ENCODE peak calls at places on chromosomes 11 and 22, in six cellular contexts. One of them, this sample, is unnamed.

GRCh38 chr11:105673089-105673488 is 63.2 kb downstream of the GRIA4 start:
- DNase-seq in ovary: no peak
- DNase-seq in HCT116: no peak
- DNase-seq in A549: peak
- DNase-seq in uterus: no peak
- DNase-seq in breast epithelium: no peak
- DNase-seq in this sample: no peak

GRCh38 chr11:47950396-47950795 is 30.0 kb upstream of the PTPRJ start:
- DNase-seq in ovary: no peak
- DNase-seq in HCT116: no peak
- DNase-seq in A549: no peak
- DNase-seq in uterus: no peak
- DNase-seq in breast epithelium: no peak
- DNase-seq in this sample: peak

GRCh38 chr11:103659138-103659734 is 377.2 kb upstream of the DDI1 start:
- DNase-seq in ovary: no peak
- DNase-seq in HCT116: peak
- DNase-seq in A549: peak
- DNase-seq in uterus: no peak
- DNase-seq in breast epithelium: no peak
- DNase-seq in this sample: no peak

GRCh38 chr11:1436468-1437030 is 46.8 kb downstream of the BRSK2 start:
- DNase-seq in ovary: no peak
- DNase-seq in HCT116: no peak
- DNase-seq in A549: no peak
- DNase-seq in uterus: no peak
- DNase-seq in breast epithelium: no peak
- DNase-seq in this sample: no peak

GRCh38 chr11:8093931-8094575 is 13.0 kb downstream of the TUB start:
- DNase-seq in ovary: no peak
- DNase-seq in HCT116: no peak
- DNase-seq in A549: no peak
- DNase-seq in uterus: no peak
- DNase-seq in breast epithelium: no peak
- DNase-seq in this sample: peak

GRCh38 chr11:118046964-118047700 is 29.7 kb upstream of the TMPRSS4 start:
- DNase-seq in ovary: no peak
- DNase-seq in HCT116: no peak
- DNase-seq in A549: no peak
- DNase-seq in uterus: no peak
- DNase-seq in breast epithelium: no peak
- DNase-seq in this sample: no peak

GRCh38 chr11:119901657-119902577 is 172.9 kb upstream of the NECTIN1 start:
- DNase-seq in ovary: no peak
- DNase-seq in HCT116: no peak
- DNase-seq in A549: no peak
- DNase-seq in uterus: no peak
- DNase-seq in breast epithelium: no peak
- DNase-seq in this sample: peak

GRCh38 chr11:92775277-92775676 is 194.2 kb upstream of the MTNR1B start:
- DNase-seq in ovary: no peak
- DNase-seq in HCT116: no peak
- DNase-seq in A549: no peak
- DNase-seq in uterus: no peak
- DNase-seq in breast epithelium: no peak
- DNase-seq in this sample: no peak

GRCh38 chr11:134398644-134399292 is 13.3 kb downstream of the B3GAT1 start:
- DNase-seq in ovary: no peak
- DNase-seq in HCT116: no peak
- DNase-seq in A549: no peak
- DNase-seq in uterus: no peak
- DNase-seq in breast epithelium: no peak
- DNase-seq in this sample: no peak

GRCh38 chr22:27125539-27125938 is 468.2 kb downstream of the MIAT start:
- DNase-seq in ovary: no peak
- DNase-seq in HCT116: no peak
- DNase-seq in A549: no peak
- DNase-seq in uterus: no peak
- DNase-seq in breast epithelium: no peak
- DNase-seq in this sample: no peak

GRCh38 chr11:126166413-126166812 is 45.0 kb downstream of the RPUSD4 start:
- DNase-seq in ovary: no peak
- DNase-seq in HCT116: no peak
- DNase-seq in A549: no peak
- DNase-seq in uterus: no peak
- DNase-seq in breast epithelium: no peak
- DNase-seq in this sample: peak

GRCh38 chr11:126163074-126163700 is 48.3 kb downstream of the RPUSD4 start:
- DNase-seq in ovary: no peak
- DNase-seq in HCT116: no peak
- DNase-seq in A549: peak
- DNase-seq in uterus: peak
- DNase-seq in breast epithelium: no peak
- DNase-seq in this sample: peak

GRCh38 chr11:126165366-126166156 is 45.9 kb downstream of the RPUSD4 start:
- DNase-seq in ovary: peak
- DNase-seq in HCT116: no peak
- DNase-seq in A549: no peak
- DNase-seq in uterus: peak
- DNase-seq in breast epithelium: no peak
- DNase-seq in this sample: peak

GRCh38 chr11:126163779-126164178 is 47.7 kb downstream of the RPUSD4 start:
- DNase-seq in ovary: no peak
- DNase-seq in HCT116: no peak
- DNase-seq in A549: no peak
- DNase-seq in uterus: no peak
- DNase-seq in breast epithelium: no peak
- DNase-seq in this sample: peak

GRCh38 chr11:126164781-126165180 is 46.7 kb downstream of the RPUSD4 start:
- DNase-seq in ovary: no peak
- DNase-seq in HCT116: no peak
- DNase-seq in A549: no peak
- DNase-seq in uterus: no peak
- DNase-seq in breast epithelium: no peak
- DNase-seq in this sample: peak
- H3K4me3 ChIP-seq in ovary: no peak
- H3K4me3 ChIP-seq in HCT116: no peak
- H3K4me3 ChIP-seq in A549: no peak
- H3K4me3 ChIP-seq in uterus: no peak
- H3K4me3 ChIP-seq in breast epithelium: no peak
- H3K4me3 ChIP-seq in this sample: no peak

GRCh38 chr11:31421840-31422239 is 52.2 kb downstream of the DNAJC24 start:
- DNase-seq in ovary: no peak
- DNase-seq in HCT116: no peak
- DNase-seq in A549: no peak
- DNase-seq in uterus: no peak
- DNase-seq in breast epithelium: no peak
- DNase-seq in this sample: no peak
- H3K27ac ChIP-seq in ovary: no peak
- H3K27ac ChIP-seq in HCT116: no peak
- H3K27ac ChIP-seq in A549: no peak
- H3K27ac ChIP-seq in uterus: no peak
- H3K27ac ChIP-seq in breast epithelium: no peak
- H3K27ac ChIP-seq in this sample: no peak

GRCh38 chr11:65981101-65981740 is 19.7 kb downstream of the SART1 start:
- DNase-seq in ovary: no peak
- DNase-seq in HCT116: no peak
- DNase-seq in A549: no peak
- DNase-seq in uterus: no peak
- DNase-seq in breast epithelium: no peak
- DNase-seq in this sample: no peak

GRCh38 chr11:65977621-65978390 is 16.3 kb downstream of the SART1 start:
- DNase-seq in ovary: no peak
- DNase-seq in HCT116: no peak
- DNase-seq in A549: no peak
- DNase-seq in uterus: no peak
- DNase-seq in breast epithelium: no peak
- DNase-seq in this sample: no peak

GRCh38 chr11:65976216-65977176 is 15.0 kb downstream of the SART1 start:
- DNase-seq in ovary: no peak
- DNase-seq in HCT116: no peak
- DNase-seq in A549: no peak
- DNase-seq in uterus: no peak
- DNase-seq in breast epithelium: no peak
- DNase-seq in this sample: no peak

GRCh38 chr11:65978391-65979238 is 17.1 kb downstream of the SART1 start:
- DNase-seq in ovary: no peak
- DNase-seq in HCT116: no peak
- DNase-seq in A549: no peak
- DNase-seq in uterus: no peak
- DNase-seq in breast epithelium: no peak
- DNase-seq in this sample: no peak

GRCh38 chr11:65979261-65979759 is 17.8 kb downstream of the SART1 start:
- DNase-seq in ovary: no peak
- DNase-seq in HCT116: no peak
- DNase-seq in A549: no peak
- DNase-seq in uterus: no peak
- DNase-seq in breast epithelium: no peak
- DNase-seq in this sample: no peak
- TF ChIP-seq POLR2A in ovary: no peak
- TF ChIP-seq POLR2A in HCT116: no peak
- TF ChIP-seq POLR2A in A549: no peak
- TF ChIP-seq POLR2A in uterus: no peak
- TF ChIP-seq POLR2A in breast epithelium: no peak
- TF ChIP-seq POLR2A in this sample: no peak

GRCh38 chr11:94639901-94640721 is 72.9 kb downstream of the PIWIL4 start:
- DNase-seq in ovary: no peak
- DNase-seq in HCT116: peak
- DNase-seq in A549: no peak
- DNase-seq in uterus: no peak
- DNase-seq in breast epithelium: no peak
- DNase-seq in this sample: no peak
- H3K4me3 ChIP-seq in ovary: no peak
- H3K4me3 ChIP-seq in HCT116: peak
- H3K4me3 ChIP-seq in A549: no peak
- H3K4me3 ChIP-seq in uterus: no peak
- H3K4me3 ChIP-seq in breast epithelium: no peak
- H3K4me3 ChIP-seq in this sample: no peak

GRCh38 chr22:28670153-28670552 is 9.5 kb downstream of the TTC28 start:
- DNase-seq in ovary: no peak
- DNase-seq in HCT116: no peak
- DNase-seq in A549: no peak
- DNase-seq in uterus: no peak
- DNase-seq in breast epithelium: no peak
- DNase-seq in this sample: no peak

GRCh38 chr22:28674121-28674563 is 5.5 kb downstream of the TTC28 start:
- DNase-seq in ovary: no peak
- DNase-seq in HCT116: no peak
- DNase-seq in A549: no peak
- DNase-seq in uterus: no peak
- DNase-seq in breast epithelium: no peak
- DNase-seq in this sample: no peak

GRCh38 chr22:28670691-28671261 is 8.9 kb downstream of the TTC28 start:
- DNase-seq in ovary: no peak
- DNase-seq in HCT116: no peak
- DNase-seq in A549: no peak
- DNase-seq in uterus: no peak
- DNase-seq in breast epithelium: no peak
- DNase-seq in this sample: no peak

GRCh38 chr22:28669388-28669787 is 10.3 kb downstream of the TTC28 start:
- DNase-seq in ovary: no peak
- DNase-seq in HCT116: no peak
- DNase-seq in A549: no peak
- DNase-seq in uterus: no peak
- DNase-seq in breast epithelium: no peak
- DNase-seq in this sample: no peak
- H3K27ac ChIP-seq in ovary: no peak
- H3K27ac ChIP-seq in HCT116: no peak
- H3K27ac ChIP-seq in A549: no peak
- H3K27ac ChIP-seq in uterus: no peak
- H3K27ac ChIP-seq in breast epithelium: no peak
- H3K27ac ChIP-seq in this sample: no peak

DNA sequence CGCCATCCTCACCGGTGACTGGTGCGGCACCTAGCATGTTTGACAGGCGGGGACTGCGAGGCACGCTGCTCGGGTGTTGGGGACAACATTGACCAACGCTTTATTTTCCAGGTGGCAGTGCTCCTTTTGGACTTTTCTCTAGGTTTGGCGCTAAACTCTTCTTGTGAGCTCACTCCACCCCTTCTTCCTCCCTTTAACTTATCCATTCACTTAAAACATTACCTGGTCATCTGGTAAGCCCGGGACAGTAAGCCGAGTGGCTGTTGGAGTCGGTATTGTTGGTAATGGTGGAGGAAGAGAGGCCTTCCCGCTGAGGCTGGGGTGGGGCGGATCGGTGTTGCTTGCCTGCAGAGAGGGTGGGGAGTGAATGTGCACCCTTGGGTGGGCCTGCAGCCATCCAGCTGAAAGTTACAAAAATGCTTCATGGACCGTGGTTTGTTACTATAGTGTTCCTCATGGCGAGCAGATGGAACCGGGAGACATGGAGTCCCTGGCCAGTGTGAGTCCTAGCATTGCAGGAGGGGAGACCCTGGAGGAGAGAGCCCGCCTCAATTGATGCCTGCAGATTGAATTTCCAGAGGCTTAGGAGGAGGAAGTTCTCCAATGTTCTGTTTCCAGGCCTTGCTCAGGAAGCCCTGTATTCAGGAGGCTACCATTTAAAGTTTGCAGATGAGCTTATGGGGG is 1.1 kb downstream of the NEAT1 start:
- DNase-seq in ovary: no peak
- DNase-seq in HCT116: no peak
- DNase-seq in A549: peak
- DNase-seq in uterus: no peak
- DNase-seq in breast epithelium: peak
- DNase-seq in this sample: peak
- TF ChIP-seq POLR2A in ovary: peak
- TF ChIP-seq POLR2A in HCT116: peak
- TF ChIP-seq POLR2A in A549: peak
- TF ChIP-seq POLR2A in uterus: peak
- TF ChIP-seq POLR2A in breast epithelium: peak
- TF ChIP-seq POLR2A in this sample: no peak

This sample was measured in spleen.